ENCODE peak calls at places on chromosomes 12 and 14, in five cellular contexts. T is uterus, Y is A549, J is body of pancreas, S is left ventricle myocardium inferior. Q is an unnamed sample.

GRCh38 chr14:102501751-102502315 is 7.7 kb downstream of the ANKRD9 start:
- DNase-seq in J (no peak), Y (no peak), T (no peak), S (no peak), Q (no peak)

GRCh38 chr14:74333909-74334308 is 14.4 kb upstream of the VRTN start:
- DNase-seq in J (no peak), T (no peak), Y (no peak), S (no peak), Q (no peak)

GRCh38 chr12:96879301-96879700 is 27.8 kb upstream of the NEDD1 start:
- DNase-seq in S (no peak), T (no peak), J (no peak), Y (no peak), Q (no peak)

GRCh38 chr14:58637040-58637390 is 747 bp upstream of the DACT1 start:
- DNase-seq in T (peak), Y (no peak), J (peak), S (peak), Q (peak)

GRCh38 chr14:21136024-21136423 is 19.8 kb downstream of the OR5AU1 start:
- DNase-seq in J (no peak), T (no peak), Y (peak), S (no peak), Q (no peak)

GRCh38 chr12:66984962-66985361 is 284.2 kb upstream of the CAND1 start:
- DNase-seq in T (no peak), Y (no peak), J (peak), S (no peak), Q (no peak)

GRCh38 chr14:22174412-22174811 is 414.6 kb downstream of the DAD1 start:
- DNase-seq in J (no peak), Y (no peak), T (no peak), S (no peak), Q (no peak)

GRCh38 chr12:130826151-130826801 is 12.8 kb downstream of the STX2 start:
- DNase-seq in J (peak), Y (peak), S (no peak), T (no peak), Q (peak)

GRCh38 chr14:105041841-105042765 is 21.2 kb upstream of the CDCA4 start:
- DNase-seq in S (no peak), Y (no peak), T (no peak), J (no peak), Q (no peak)

GRCh38 chr14:90045608-90046007 is 16.2 kb upstream of the KCNK13 start:
- DNase-seq in S (no peak), J (no peak), T (no peak), Y (no peak), Q (no peak)

GRCh38 chr14:64778114-64778754 is 74.0 kb downstream of the PLEKHG3 start:
- DNase-seq in Y (no peak), J (peak), S (peak), T (no peak), Q (peak)

GRCh38 chr14:50762001-50762930 is 68.7 kb downstream of the NIN start:
- DNase-seq in Y (no peak), T (no peak), J (no peak), S (no peak), Q (no peak)

GRCh38 chr12:111467092-111467861 is 61.6 kb downstream of the SH2B3 start:
- DNase-seq in T (no peak), J (no peak), Y (no peak), S (no peak), Q (no peak)

GRCh38 chr14:68633131-68633991 is 159.5 kb downstream of the ZFP36L1 start:
- DNase-seq in S (peak), Y (no peak), J (no peak), T (peak), Q (no peak)

GRCh38 chr14:22336031-22336430 is 253.0 kb downstream of the DAD1 start:
- DNase-seq in T (no peak), J (no peak), Y (no peak), S (no peak), Q (no peak)

GRCh38 chr12:124523071-124523470 is 44.3 kb downstream of the NCOR2 start:
- DNase-seq in T (no peak), Y (no peak), S (peak), J (peak), Q (no peak)

GRCh38 chr12:68138480-68138879 is 21.1 kb downstream of the IFNG start:
- DNase-seq in J (no peak), T (no peak), Y (no peak), S (no peak), Q (no peak)

GRCh38 chr12:81077686-81078441 is at the start of gene ACSS3:
- DNase-seq in Y (no peak), S (peak), T (peak), J (peak), Q (peak)

GRCh38 chr12:95959107-95959506 is 16.0 kb downstream of the AMDHD1 start:
- DNase-seq in Y (peak), S (no peak), J (no peak), T (no peak), Q (no peak)

GRCh38 chr12:109389146-109389545 is 41.4 kb downstream of the MYO1H start:
- DNase-seq in S (no peak), Y (peak), J (no peak), T (no peak), Q (no peak)

GRCh38 chr12:92436847-92437246 is 265.9 kb upstream of the PLEKHG7 start:
- DNase-seq in T (no peak), Y (no peak), S (no peak), J (no peak), Q (no peak)

GRCh38 chr12:108854055-108854452 is 3.3 kb downstream of the SSH1 start:
- DNase-seq in T (peak), J (no peak), Y (no peak), S (no peak), Q (peak)

GRCh38 chr12:27331299-27331926 is 1.2 kb upstream of the BMAL2 start:
- DNase-seq in T (peak), J (no peak), Y (peak), S (no peak), Q (peak)

GRCh38 chr12:50039151-50039835 is 14.0 kb upstream of the RACGAP1 start:
- DNase-seq in J (peak), S (peak), Y (peak), T (peak), Q (peak)

GRCh38 chr12:116924558-116925453 is 14.1 kb downstream of the FBXW8 start:
- DNase-seq in Y (no peak), J (no peak), S (no peak), T (no peak), Q (peak)

GRCh38 chr14:55451950-55452349 is 11.5 kb upstream of the TBPL2 start:
- DNase-seq in Y (no peak), T (no peak), J (no peak), S (no peak), Q (no peak)

GRCh38 chr14:62914025-62914424 is 131.2 kb downstream of the KCNH5 start:
- DNase-seq in Y (no peak), J (no peak), S (no peak), T (no peak), Q (no peak)

GRCh38 chr14:31068235-31068634 is 42.1 kb upstream of the STRN3 start:
- DNase-seq in T (no peak), Y (no peak), J (no peak), S (no peak), Q (peak)

GRCh38 chr12:50276068-50276467 is 7.3 kb downstream of the LIMA1 start:
- DNase-seq in Y (no peak), T (no peak), S (no peak), J (no peak), Q (peak)

GRCh38 chr12:95182868-95183415 is 34.3 kb downstream of the FGD6 start:
- DNase-seq in Y (no peak), J (no peak), T (no peak), S (no peak), Q (peak)

GRCh38 chr12:27868165-27868564 is 88.1 kb upstream of the MANSC4 start:
- DNase-seq in Y (no peak), J (no peak), T (no peak), S (no peak), Q (no peak)

GRCh38 chr12:114764516-114764915 is 80.5 kb upstream of the TBX3 start:
- DNase-seq in T (no peak), J (no peak), Y (no peak), S (no peak), Q (no peak)

GRCh38 chr12:2754208-2754607 is 40.6 kb upstream of the FKBP4 start:
- DNase-seq in J (no peak), Y (no peak), T (no peak), S (no peak), Q (no peak)

GRCh38 chr12:8909752-8910151 is 4.6 kb upstream of the PHC1 start:
- DNase-seq in T (no peak), S (no peak), Y (no peak), J (no peak), Q (no peak)

GRCh38 chr12:8913702-8914032 is 642 bp upstream of the PHC1 start:
- DNase-seq in Y (no peak), S (no peak), T (no peak), J (no peak), Q (no peak)

GRCh38 chr12:8914716-8915526 is 612 bp downstream of the PHC1 start:
- DNase-seq in J (peak), S (peak), Y (peak), T (peak), Q (peak)

GRCh38 chr12:8911606-8912268 is 2.6 kb upstream of the PHC1 start:
- DNase-seq in Y (no peak), J (no peak), S (no peak), T (no peak), Q (no peak)

DNA sequence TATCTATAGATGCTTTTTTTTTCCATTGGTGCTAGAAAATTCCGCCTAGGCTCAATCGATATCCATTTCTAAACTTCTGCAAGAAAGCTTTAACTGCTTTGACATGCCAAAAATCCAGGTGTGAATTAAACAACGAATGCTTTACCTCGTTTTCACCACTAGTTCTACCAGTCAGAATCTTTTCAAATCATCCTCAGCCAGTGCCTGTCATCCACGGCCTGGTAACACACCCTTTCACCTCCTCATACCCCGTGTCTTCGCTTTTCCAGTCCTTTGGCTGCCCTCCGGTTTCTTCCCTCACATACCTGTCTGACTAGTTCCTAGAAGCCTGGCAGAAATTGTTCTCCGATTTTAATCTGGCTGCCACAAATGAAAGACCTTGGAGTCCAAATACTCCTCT is 1.4 kb upstream of the PHC1 start:
- DNase-seq in J (peak), T (no peak), S (no peak), Y (peak), Q (no peak)
- H3K27ac ChIP-seq in J (peak), T (peak), S (peak), Y (no peak), Q (no peak)

DNA sequence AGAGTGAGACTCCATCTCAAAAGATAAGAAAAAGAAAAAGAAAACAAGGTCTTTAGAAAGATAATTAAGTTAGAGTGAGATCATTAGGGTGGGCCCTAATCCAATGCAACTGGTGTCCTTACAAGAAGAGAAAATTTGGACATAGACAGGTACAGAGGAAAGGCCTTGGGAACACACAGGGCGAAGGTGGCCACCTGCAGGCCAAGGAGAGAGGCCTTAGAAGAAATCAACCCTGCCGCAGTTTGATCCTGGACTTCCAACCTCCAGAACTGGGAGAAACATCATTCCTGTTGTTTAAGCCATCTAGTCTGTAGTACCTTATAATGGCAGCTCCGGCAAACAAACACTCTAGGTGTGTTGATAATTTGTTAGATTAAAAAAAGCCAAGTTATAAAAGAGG is 491.9 kb downstream of the MED13L start:
- DNase-seq in J (no peak), S (no peak), Y (no peak), T (no peak), Q (no peak)
- TF ChIP-seq CTCF in J (no peak), S (no peak), Y (no peak), T (no peak), Q (no peak)

DNA sequence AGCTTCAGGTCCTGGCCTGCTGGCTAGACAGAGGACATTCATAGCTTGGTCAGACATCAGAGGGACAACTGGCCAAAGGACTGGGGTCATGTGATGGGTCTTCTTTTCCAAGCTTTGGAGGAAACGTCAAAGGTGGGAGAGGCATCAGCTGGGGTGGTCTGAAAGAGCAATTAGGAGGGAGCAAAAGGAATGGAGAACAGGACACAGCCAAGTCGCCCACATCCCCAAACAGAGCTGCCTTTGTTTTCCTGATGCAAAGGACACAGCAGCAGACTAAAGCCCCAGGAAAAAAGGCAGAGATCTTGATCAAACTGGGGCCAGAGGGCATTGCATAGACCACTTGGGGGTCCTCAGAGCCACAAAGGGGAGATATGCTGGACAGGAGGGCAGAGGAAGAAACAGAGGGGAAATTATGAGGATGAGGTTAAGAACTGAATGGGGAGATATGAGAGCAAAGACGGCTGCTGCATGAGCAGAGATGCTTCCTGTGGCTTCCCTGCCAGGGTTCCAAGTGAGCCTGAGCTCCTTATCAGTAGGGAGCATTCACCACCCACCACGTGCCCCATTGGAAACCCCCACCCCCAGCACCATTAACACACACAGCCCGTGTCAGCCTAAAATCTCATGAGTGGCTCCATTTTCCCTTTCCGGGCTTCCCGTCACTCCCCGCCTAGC is 62.4 kb downstream of the ANO2 start:
- DNase-seq in J (no peak), S (no peak), T (no peak), Y (no peak), Q (no peak)
- H3K27ac ChIP-seq in J (no peak), S (no peak), T (no peak), Y (no peak), Q (no peak)

DNA sequence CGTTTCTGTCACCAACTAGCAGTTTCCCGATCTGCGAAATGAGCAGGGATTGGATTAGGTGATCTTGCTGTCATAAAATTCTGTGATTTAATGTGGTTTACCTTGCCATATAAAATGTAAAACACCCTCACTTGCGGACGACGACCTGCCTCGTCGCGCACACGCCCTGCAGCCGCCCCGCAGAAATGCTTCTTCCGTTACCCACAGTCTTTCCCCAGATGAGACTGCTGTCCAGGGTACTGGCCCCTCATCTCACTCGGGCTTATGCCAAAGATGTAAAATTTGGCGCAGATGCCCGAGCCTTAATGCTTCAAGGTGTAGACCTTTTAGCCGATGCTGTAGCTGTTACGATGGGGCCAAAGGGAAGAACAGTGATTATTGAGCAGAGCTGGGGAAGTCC is 17.7 kb upstream of the FOXJ2 start:
- DNase-seq in S (no peak), Y (no peak), T (no peak), J (no peak), Q (no peak)
- TF ChIP-seq CTCF in S (no peak), Y (no peak), T (no peak), J (no peak), Q (no peak)

GRCh38 chr14:72478397-72479025 is 415.4 kb downstream of the DPF3 start:
- DNase-seq in J (no peak), Y (no peak), T (no peak), S (no peak), Q (no peak)
- H3K27ac ChIP-seq in J (no peak), Y (no peak), T (no peak), S (no peak), Q (no peak)

Q was measured in adrenal gland.